ENCODE peak calls at places on chromosomes 16 and 17, in seven cellular contexts. J, X, R, F, M, P and I are unnamed samples.

GRCh38 chr17:47957591-47958490 is at the start of gene PRR15L:
- DNase-seq in J (no peak), X (no peak), R (no peak), F (no peak), M (no peak), P (no peak), I (no peak)

GRCh38 chr17:27217631-27218030 is 76.3 kb upstream of the WSB1 start:
- DNase-seq in J (no peak), X (no peak), R (no peak), F (no peak), M (no peak), P (no peak), I (no peak)

GRCh38 chr17:77577491-77577890 is 381.0 kb upstream of the TNRC6C start:
- DNase-seq in J (no peak), X (no peak), R (no peak), F (no peak), M (no peak), P (no peak), I (no peak)

GRCh38 chr16:4597174-4597573 is 17.5 kb downstream of the UBALD1 start:
- DNase-seq in J (no peak), X (no peak), R (peak), F (no peak), M (no peak), P (no peak), I (no peak)

GRCh38 chr17:45374501-45374900 is 57.7 kb upstream of the MAP3K14 start:
- DNase-seq in J (no peak), X (no peak), R (no peak), F (no peak), M (no peak), P (no peak), I (no peak)

GRCh38 chr17:76048025-76048605 is 21.0 kb upstream of the EVPL start:
- DNase-seq in J (no peak), X (no peak), R (no peak), F (no peak), M (no peak), P (no peak), I (no peak)

GRCh38 chr16:50213939-50214519 is 52.3 kb upstream of the ADCY7 start:
- DNase-seq in J (peak), X (no peak), R (peak), F (no peak), M (no peak), P (peak), I (no peak)

GRCh38 chr16:24508614-24509013 is 30.8 kb upstream of the RBBP6 start:
- DNase-seq in J (no peak), X (peak), R (no peak), F (peak), M (no peak), P (peak), I (peak)

GRCh38 chr17:37373530-37374159 is 2.1 kb upstream of the C17orf78 start:
- DNase-seq in J (peak), X (peak), R (peak), F (peak), M (peak), P (peak), I (no peak)

GRCh38 chr17:66373944-66374817 is 71.8 kb downstream of the PRKCA start:
- DNase-seq in J (no peak), X (no peak), R (peak), F (no peak), M (peak), P (no peak), I (no peak)

GRCh38 chr16:14335297-14335696 is 264.2 kb downstream of the MRTFB start:
- DNase-seq in J (no peak), X (no peak), R (no peak), F (no peak), M (no peak), P (no peak), I (no peak)

GRCh38 chr16:67200491-67200890 is 1.6 kb downstream of the ELMO3 start:
- DNase-seq in J (no peak), X (no peak), R (no peak), F (no peak), M (no peak), P (no peak), I (no peak)

GRCh38 chr17:11996722-11997146 is 541 bp downstream of the ZNF18 start:
- DNase-seq in J (peak), X (no peak), R (no peak), F (no peak), M (peak), P (peak), I (no peak)

GRCh38 chr17:75208161-75208560 is 2.7 kb downstream of the NUP85 start:
- DNase-seq in J (no peak), X (no peak), R (no peak), F (no peak), M (no peak), P (no peak), I (no peak)

GRCh38 chr17:46943511-46944393 is 20.8 kb downstream of the GOSR2 start:
- DNase-seq in J (no peak), X (no peak), R (no peak), F (no peak), M (no peak), P (peak), I (peak)

GRCh38 chr16:70453891-70454220 is 539 bp upstream of the FCSK start:
- DNase-seq in J (no peak), X (no peak), R (no peak), F (no peak), M (no peak), P (peak), I (no peak)

GRCh38 chr17:3729881-3730280 is 6.2 kb downstream of the HASPIN start:
- DNase-seq in J (no peak), X (no peak), R (no peak), F (no peak), M (no peak), P (no peak), I (no peak)

GRCh38 chr16:66988197-66988788 is at the start of gene CES4A:
- DNase-seq in J (no peak), X (peak), R (peak), F (peak), M (no peak), P (no peak), I (no peak)

GRCh38 chr16:24534634-24535033 is 4.7 kb upstream of the RBBP6 start:
- DNase-seq in J (no peak), X (no peak), R (no peak), F (no peak), M (no peak), P (peak), I (no peak)

GRCh38 chr17:73571524-73572130 is 72.6 kb downstream of the SDK2 start:
- DNase-seq in J (no peak), X (no peak), R (no peak), F (no peak), M (no peak), P (no peak), I (no peak)

GRCh38 chr16:11487289-11487688 is 99.4 kb downstream of the LITAF start:
- DNase-seq in J (no peak), X (no peak), R (no peak), F (no peak), M (no peak), P (no peak), I (no peak)

GRCh38 chr17:56297142-56297541 is 143.9 kb downstream of the ANKFN1 start:
- DNase-seq in J (no peak), X (peak), R (no peak), F (no peak), M (no peak), P (no peak), I (no peak)

GRCh38 chr17:39598635-39599005 is 9.1 kb downstream of the NEUROD2 start:
- DNase-seq in J (no peak), X (no peak), R (no peak), F (no peak), M (no peak), P (no peak), I (no peak)

GRCh38 chr17:19769946-19770652 is 22.0 kb upstream of the ALDH3A1 start:
- DNase-seq in J (no peak), X (peak), R (no peak), F (peak), M (no peak), P (peak), I (peak)